ENCODE peak calls at places on chromosomes 3 and 15, in eight cellular contexts. A is PC-3; I is CD8-positive, alpha-beta T cell; E is astrocyte of the spinal cord; F is transverse colon; S is cardiac muscle cell; N is heart left ventricle; Y is epithelial cell of esophagus. G is an unnamed sample.

GRCh38 chr3:33064929-33065328 is 32.0 kb downstream of the GLB1 start:
- DNase-seq in A (peak), I (peak), E (no peak), F (no peak), S (no peak), N (no peak), Y (no peak), G (no peak)

GRCh38 chr3:172512363-172512762 is 10.9 kb downstream of the TNFSF10 start:
- DNase-seq in A (no peak), I (peak), E (peak), F (peak), S (peak), N (peak), Y (no peak), G (no peak)

GRCh38 chr3:27680517-27681246 is 41.4 kb downstream of the EOMES start:
- DNase-seq in A (peak), I (no peak), E (no peak), F (no peak), S (no peak), N (no peak), Y (no peak), G (no peak)

GRCh38 chr3:110995461-110996226 is 76.0 kb upstream of the NECTIN3 start:
- DNase-seq in A (peak), I (no peak), E (peak), F (no peak), S (peak), N (no peak), Y (peak), G (peak)

GRCh38 chr3:46576899-46577298 is 10.8 kb upstream of the LRRC2 start:
- DNase-seq in A (no peak), I (no peak), E (no peak), F (no peak), S (no peak), N (no peak), Y (no peak), G (no peak)

GRCh38 chr3:25404569-25404968 is 23.5 kb upstream of the RARB start:
- DNase-seq in A (no peak), I (no peak), E (no peak), F (no peak), S (no peak), N (no peak), Y (no peak), G (no peak)

GRCh38 chr3:123552095-123552714 is 32.6 kb downstream of the HACD2 start:
- DNase-seq in A (peak), I (no peak), E (peak), F (no peak), S (peak), N (no peak), Y (peak), G (peak)

GRCh38 chr3:123658860-123659221 is 74.0 kb upstream of the HACD2 start:
- DNase-seq in A (no peak), I (no peak), E (no peak), F (peak), S (no peak), N (no peak), Y (peak), G (peak)

GRCh38 chr3:98136631-98137030 is 6.1 kb downstream of the OR5H1 start:
- DNase-seq in A (no peak), I (no peak), E (no peak), F (no peak), S (no peak), N (no peak), Y (no peak), G (no peak)

GRCh38 chr15:96330064-96330449 is 443 bp upstream of the NR2F2 start:
- DNase-seq in A (peak), I (no peak), E (peak), F (peak), S (peak), N (no peak), Y (peak), G (peak)

GRCh38 chr3:4551826-4552442 is 58.8 kb downstream of the ITPR1 start:
- DNase-seq in A (no peak), I (no peak), E (no peak), F (no peak), S (no peak), N (no peak), Y (no peak), G (no peak)

GRCh38 chr3:76497636-76498035 is 542.3 kb upstream of the ROBO2 start:
- DNase-seq in A (no peak), I (no peak), E (no peak), F (no peak), S (no peak), N (no peak), Y (peak), G (peak)

GRCh38 chr15:77659350-77660321 is 26.9 kb upstream of the LINGO1 start:
- DNase-seq in A (peak), I (no peak), E (peak), F (peak), S (peak), N (peak), Y (peak), G (peak)

GRCh38 chr3:7720649-7721048 is 781.0 kb upstream of the LMCD1 start:
- DNase-seq in A (no peak), I (no peak), E (no peak), F (no peak), S (no peak), N (no peak), Y (no peak), G (no peak)

GRCh38 chr15:70507772-70508351 is 255.5 kb downstream of the UACA start:
- DNase-seq in A (peak), I (no peak), E (peak), F (no peak), S (peak), N (no peak), Y (peak), G (no peak)

GRCh38 chr15:79872358-79873017 is 24.3 kb downstream of the MTHFS start:
- DNase-seq in A (no peak), I (peak), E (peak), F (no peak), S (peak), N (no peak), Y (peak), G (peak)

GRCh38 chr15:100602822-100603393 is 519 bp downstream of the ASB7 start:
- DNase-seq in A (peak), I (peak), E (peak), F (peak), S (peak), N (no peak), Y (peak), G (peak)

GRCh38 chr3:184005981-184006507 is 11.6 kb downstream of the ABCC5 start:
- DNase-seq in A (peak), I (peak), E (peak), F (peak), S (peak), N (peak), Y (peak), G (peak)

GRCh38 chr3:73141531-73141930 is 80.1 kb downstream of the EBLN2 start:
- DNase-seq in A (no peak), I (no peak), E (no peak), F (no peak), S (no peak), N (no peak), Y (no peak), G (peak)
- H3K4me3 ChIP-seq in A (no peak), I (no peak), E (no peak), F (no peak), S (no peak), N (no peak), Y (no peak), G (no peak)

GRCh38 chr15:68387288-68388143 is 44.4 kb downstream of the ITGA11 start:
- DNase-seq in A (no peak), I (no peak), E (no peak), F (no peak), S (no peak), N (peak), Y (no peak), G (no peak)

GRCh38 chr15:68389936-68390790 is 41.8 kb downstream of the ITGA11 start:
- DNase-seq in A (peak), I (no peak), E (peak), F (no peak), S (peak), N (peak), Y (peak), G (peak)

GRCh38 chr15:68386587-68387287 is 45.2 kb downstream of the ITGA11 start:
- DNase-seq in A (no peak), I (no peak), E (no peak), F (no peak), S (no peak), N (peak), Y (no peak), G (no peak)

GRCh38 chr15:68391084-68391483 is 40.9 kb downstream of the ITGA11 start:
- DNase-seq in A (no peak), I (no peak), E (no peak), F (no peak), S (no peak), N (peak), Y (no peak), G (no peak)

DNA sequence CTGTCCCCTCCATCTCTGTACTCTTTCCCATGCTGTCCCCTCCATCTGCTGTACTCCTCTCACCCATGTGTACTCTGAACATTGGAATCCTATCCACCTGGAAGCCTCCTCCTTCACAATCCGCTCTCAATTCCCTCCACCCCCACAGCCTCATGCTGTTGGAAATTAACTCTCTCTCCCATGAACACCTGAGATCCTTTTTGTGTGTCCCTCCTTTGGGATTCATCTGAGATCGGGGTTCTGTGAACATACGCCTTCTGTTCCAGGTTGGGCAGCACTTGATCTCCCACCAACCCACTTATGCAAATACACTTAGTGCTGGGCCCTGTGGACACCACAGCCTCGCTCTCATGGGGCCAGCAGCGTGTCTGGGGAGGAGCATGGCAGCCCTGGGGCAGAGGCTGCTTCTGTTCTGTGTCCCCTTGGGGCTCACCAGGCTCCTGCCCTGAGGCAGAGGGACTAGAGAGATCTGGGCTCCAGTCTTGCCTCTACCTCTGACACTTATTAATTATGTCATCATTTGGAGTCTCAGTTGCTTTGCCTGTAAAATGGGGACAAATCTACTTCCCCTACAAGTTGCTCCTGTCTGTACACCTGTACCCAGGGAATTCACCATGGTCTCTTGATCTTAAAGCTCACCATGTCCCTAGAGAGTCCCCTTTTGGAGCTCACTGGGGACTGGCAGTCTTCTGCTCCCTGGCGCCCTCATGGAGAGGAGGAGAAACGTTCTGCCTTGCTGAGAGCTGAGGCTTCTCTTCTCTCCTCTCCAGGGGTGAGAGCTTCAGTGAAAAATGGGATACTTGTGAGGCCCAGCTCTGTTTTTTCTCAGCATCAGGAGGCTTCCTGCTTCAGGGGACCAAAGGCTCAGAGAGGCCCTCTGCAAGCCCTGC is 42.7 kb downstream of the ITGA11 start:
- DNase-seq in A (no peak), I (no peak), E (no peak), F (no peak), S (no peak), N (peak), Y (no peak), G (no peak)
- TF ChIP-seq CTCF in A (no peak), I (no peak), E (peak), F (no peak), S (peak), N (no peak), Y (no peak), G (no peak)

GRCh38 chr3:29758108-29759020 is 477.5 kb downstream of the RBMS3 start:
- DNase-seq in A (peak), I (no peak), E (peak), F (no peak), S (peak), N (no peak), Y (peak), G (peak)
- H3K4me3 ChIP-seq in A (no peak), I (no peak), E (no peak), F (no peak), S (no peak), N (peak), Y (no peak), G (no peak)

DNA sequence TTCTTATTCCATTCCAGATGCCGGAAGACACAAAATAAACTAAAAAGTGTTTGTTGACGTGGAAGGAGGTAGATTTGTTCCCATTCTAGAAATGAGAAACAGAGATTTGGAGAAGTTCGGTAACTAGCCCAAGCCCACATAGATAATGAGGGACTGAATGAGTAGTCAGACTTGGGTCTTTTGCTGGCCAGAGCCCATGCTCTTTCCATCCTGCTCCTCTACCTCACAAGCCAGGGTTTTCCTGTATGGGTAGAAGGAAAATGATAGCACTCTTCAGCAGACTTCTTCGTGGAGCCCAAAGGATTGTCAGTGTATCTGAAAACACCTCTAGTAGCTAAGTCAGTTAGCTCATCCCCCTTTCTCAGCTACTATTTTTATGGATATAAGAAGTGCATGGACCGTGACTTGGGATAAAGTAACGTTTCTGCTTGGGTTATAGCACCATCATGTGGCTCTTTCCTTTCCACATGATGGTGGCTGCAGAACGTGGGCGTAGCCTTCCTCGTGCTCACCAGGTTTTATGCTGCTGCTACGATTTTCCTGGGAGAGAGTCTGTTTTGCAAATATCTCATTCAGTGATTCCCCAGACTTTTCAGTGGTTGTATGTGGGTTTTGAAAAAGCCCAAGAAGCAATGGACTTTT is 84.6 kb downstream of the DGKG start:
- DNase-seq in A (peak), I (no peak), E (peak), F (no peak), S (peak), N (no peak), Y (peak), G (peak)
- TF ChIP-seq CTCF in A (peak), I (no peak), E (peak), F (peak), S (peak), N (peak), Y (peak), G (peak)

GRCh38 chr15:46589088-46589487 is 954.3 kb downstream of the SQOR start:
- DNase-seq in A (no peak), I (no peak), E (no peak), F (no peak), S (no peak), N (no peak), Y (no peak), G (no peak)
- H3K4me3 ChIP-seq in A (no peak), I (no peak), E (no peak), F (no peak), S (no peak), N (no peak), Y (no peak), G (no peak)

GRCh38 chr15:39631357-39631756 is 50.5 kb downstream of the THBS1 start:
- DNase-seq in A (peak), I (no peak), E (peak), F (no peak), S (no peak), N (no peak), Y (peak), G (no peak)
- TF ChIP-seq CTCF in A (peak), I (no peak), E (no peak), F (no peak), S (no peak), N (no peak), Y (peak), G (no peak)

G was measured in AG10803.